ENCODE peak calls at places on chromosome 4, in four cellular contexts. O is K562, B is SK-N-SH, P is H1. M is an unnamed sample.

GRCh38 chr4:120864969-120865368 is 57.6 kb downstream of the PRDM5 start:
- DNase-seq in P (no peak), B (no peak), O (no peak), M (no peak)

GRCh38 chr4:147110968-147111367 is 165.3 kb upstream of the TTC29 start:
- DNase-seq in P (no peak), B (peak), O (no peak), M (no peak)

GRCh38 chr4:36056128-36056527 is 188.2 kb downstream of the ARAP2 start:
- DNase-seq in B (no peak), O (no peak), P (no peak), M (no peak)

GRCh38 chr4:30879841-30880240 is 159.7 kb downstream of the PCDH7 start:
- DNase-seq in B (no peak), P (no peak), O (no peak), M (no peak)

GRCh38 chr4:53575552-53575951 is 15.7 kb downstream of the LNX1 start:
- DNase-seq in O (no peak), P (no peak), B (no peak), M (no peak)

GRCh38 chr4:15162046-15162445 is 159.8 kb downstream of the CPEB2 start:
- DNase-seq in B (no peak), P (no peak), O (no peak), M (no peak)

GRCh38 chr4:88178633-88179231 is 20.3 kb upstream of the ABCG2 start:
- DNase-seq in O (no peak), B (no peak), P (no peak), M (no peak)

GRCh38 chr4:153822316-153822715 is 33.4 kb upstream of the SFRP2 start:
- DNase-seq in B (no peak), O (no peak), P (no peak), M (no peak)

GRCh38 chr4:72376901-72377300 is 192.1 kb downstream of the ADAMTS3 start:
- DNase-seq in O (no peak), P (no peak), B (no peak), M (no peak)
- TF ChIP-seq TEAD4 in O (no peak), P (no peak), B (no peak), M (no peak)

GRCh38 chr4:74424111-74424510 is 20.8 kb upstream of the AREG start:
- DNase-seq in B (no peak), O (no peak), P (no peak), M (no peak)

GRCh38 chr4:74431113-74431826 is 13.7 kb upstream of the AREG start:
- DNase-seq in O (no peak), P (no peak), B (no peak), M (no peak)

GRCh38 chr4:74433043-74433442 is 11.9 kb upstream of the AREG start:
- DNase-seq in O (no peak), B (no peak), P (no peak), M (no peak)

GRCh38 chr4:74426101-74426500 is 18.8 kb upstream of the AREG start:
- DNase-seq in B (no peak), O (no peak), P (no peak), M (no peak)

GRCh38 chr4:74428278-74428677 is 16.7 kb upstream of the AREG start:
- DNase-seq in B (no peak), O (no peak), P (no peak), M (no peak)
- TF ChIP-seq TEAD4 in B (no peak), O (peak), P (no peak), M (no peak)

DNA sequence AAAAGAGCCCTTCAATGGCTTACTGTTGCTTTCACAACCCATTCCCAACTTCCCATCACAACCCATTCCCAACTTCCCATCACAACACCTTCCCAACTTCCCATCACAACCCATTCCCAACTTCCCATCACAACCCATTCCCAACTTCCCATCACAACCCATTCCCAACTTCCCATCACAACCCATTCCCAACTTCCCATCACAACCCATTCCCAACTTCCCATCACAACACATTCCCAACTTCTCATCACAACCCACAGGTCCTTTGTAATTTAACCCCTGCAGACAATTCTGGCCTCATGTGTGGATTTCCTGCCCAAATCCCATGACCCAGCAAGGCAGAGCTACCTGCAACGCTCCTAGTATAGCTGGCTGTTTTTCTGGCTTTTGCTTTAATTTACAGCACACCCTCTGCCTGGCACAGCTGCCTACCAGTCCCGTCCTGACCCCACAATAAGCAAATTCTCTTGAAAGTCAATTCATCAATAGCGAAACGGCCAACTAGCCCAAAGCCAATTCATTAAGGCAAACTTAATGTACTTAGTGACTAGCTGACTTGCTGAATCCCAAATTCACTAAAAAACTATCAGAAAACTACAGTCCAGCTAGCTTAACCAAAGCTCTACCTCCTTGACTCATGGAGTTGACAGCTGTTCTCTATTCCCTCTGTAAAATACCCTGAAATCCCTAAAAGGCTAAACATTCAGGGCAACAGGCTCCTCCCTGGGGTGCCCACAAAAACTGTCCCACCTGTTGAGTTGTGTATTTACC is 75.6 kb downstream of the AFAP1 start:
- DNase-seq in P (no peak), O (no peak), B (no peak), M (no peak)
- TF ChIP-seq TEAD4 in P (no peak), O (no peak), B (no peak), M (no peak)

DNA sequence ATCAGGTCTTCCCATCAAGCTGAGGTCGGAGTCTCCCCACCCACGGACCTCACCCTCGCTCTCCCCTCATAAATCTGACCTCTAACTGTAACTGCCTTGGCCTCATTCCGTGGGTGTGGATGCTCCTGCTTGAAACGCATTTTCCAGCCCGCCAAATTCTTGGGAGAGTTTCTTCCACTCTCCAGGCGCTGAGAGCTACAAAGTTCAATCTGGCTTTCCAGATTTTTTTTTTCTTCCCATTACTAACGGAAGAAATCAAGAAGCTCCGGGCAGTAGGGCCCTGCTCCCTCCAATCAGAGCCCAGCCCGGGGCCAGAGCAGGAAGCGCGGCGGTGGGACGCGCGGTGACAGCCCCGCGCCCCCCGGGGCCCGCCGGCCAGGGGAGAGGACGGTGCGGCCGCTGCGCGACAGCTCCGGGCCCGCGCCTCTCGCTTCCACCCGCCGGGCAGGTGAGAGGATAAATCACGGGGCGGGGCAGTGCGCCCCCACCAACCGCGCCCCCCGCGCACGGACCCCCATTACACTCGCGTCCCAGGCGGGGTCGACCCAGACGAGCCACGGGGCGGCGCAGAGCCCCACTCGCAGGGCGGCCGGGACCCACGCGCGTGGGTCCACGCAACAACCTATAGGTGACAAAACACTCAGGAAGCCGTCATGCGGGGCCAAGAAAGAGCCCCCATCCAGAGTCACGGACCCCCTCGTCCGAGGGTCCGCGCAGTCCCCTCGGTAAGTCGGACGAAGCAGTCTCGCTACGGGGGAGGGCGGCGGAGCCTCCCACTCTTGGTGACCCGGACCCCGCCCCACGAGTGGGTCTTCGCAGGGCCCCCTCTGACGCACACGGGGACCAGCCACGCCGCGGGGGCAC is 916 bp downstream of the AFAP1 start:
- DNase-seq in O (no peak), P (no peak), B (peak), M (peak)
- TF ChIP-seq TEAD4 in O (no peak), P (no peak), B (no peak), M (no peak)

DNA sequence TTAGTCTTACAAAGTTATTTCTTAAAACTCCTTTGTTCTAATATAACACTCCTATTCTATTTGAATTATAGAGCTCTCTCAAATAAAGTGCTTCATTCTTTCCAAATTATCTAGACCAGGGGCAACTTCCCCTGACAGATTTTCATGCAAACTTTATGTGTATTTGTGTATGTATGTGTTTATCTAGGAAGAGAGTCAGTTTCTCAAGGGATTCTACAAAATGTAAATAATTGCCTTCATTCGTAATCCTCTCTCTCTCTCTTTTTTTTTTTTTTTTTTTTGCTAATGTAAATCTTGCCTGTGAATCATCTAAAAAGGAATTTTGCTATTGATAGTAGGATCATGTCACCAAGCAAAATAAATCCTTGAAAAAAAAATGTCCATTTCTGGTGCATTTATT is 38.9 kb upstream of the RBPJ start:
- DNase-seq in P (no peak), O (no peak), B (no peak), M (no peak)
- TF ChIP-seq TEAD4 in P (no peak), O (no peak), B (no peak), M (no peak)

M was measured in WTC11.